ENCODE peak calls at places on chromosomes 2 and 18, in five cellular contexts. E, D, X, C and U are unnamed samples.

GRCh38 chr2:121388371-121388770 is 103.4 kb upstream of the TFCP2L1 start:
- DNase-seq in E (no peak), C (no peak), D (no peak), X (no peak), U (no peak)

GRCh38 chr18:59718108-59719057 is 21.2 kb upstream of the CCBE1 start:
- DNase-seq in C (no peak), E (no peak), D (peak), X (peak), U (peak)

GRCh38 chr18:45324489-45325111 is 290.7 kb upstream of the SLC14A2 start:
- DNase-seq in X (no peak), E (peak), C (no peak), D (peak), U (no peak)

GRCh38 chr2:172972005-172972619 is 103.5 kb upstream of the MAP3K20 start:
- DNase-seq in C (peak), D (peak), X (no peak), E (no peak), U (peak)

GRCh38 chr18:80176334-80177080 is 67.4 kb downstream of the ADNP2 start:
- DNase-seq in C (peak), X (no peak), E (no peak), D (peak), U (no peak)

GRCh38 chr18:43571078-43571689 is 293.9 kb upstream of the SYT4 start:
- DNase-seq in E (no peak), D (peak), X (no peak), C (peak), U (peak)

GRCh38 chr18:74529811-74530583 is 4.3 kb upstream of the CNDP1 start:
- DNase-seq in X (no peak), E (no peak), D (no peak), C (no peak), U (no peak)

GRCh38 chr2:148501545-148501944 is 143.0 kb upstream of the EPC2 start:
- DNase-seq in E (no peak), D (peak), C (no peak), X (no peak), U (no peak)

GRCh38 chr2:135056790-135057189 is 4.7 kb downstream of the RAB3GAP1 start:
- DNase-seq in X (no peak), D (no peak), E (no peak), C (no peak), U (no peak)

GRCh38 chr2:137333386-137333972 is 568.1 kb downstream of the THSD7B start:
- DNase-seq in E (no peak), D (no peak), C (peak), X (no peak), U (peak)

GRCh38 chr2:222745836-222746559 is 74.5 kb downstream of the MOGAT1 start:
- DNase-seq in C (no peak), X (no peak), D (no peak), E (no peak), U (no peak)

GRCh38 chr2:231769170-231770136 is 11.6 kb downstream of the PDE6D start:
- DNase-seq in X (no peak), C (no peak), D (no peak), E (no peak), U (no peak)

GRCh38 chr2:133377599-133377998 is 190.7 kb downstream of the NCKAP5 start:
- DNase-seq in X (no peak), D (no peak), E (no peak), C (no peak), U (no peak)

GRCh38 chr18:8224576-8224975 is 384.7 kb upstream of the RAB12 start:
- DNase-seq in C (no peak), D (peak), X (no peak), E (no peak), U (no peak)

GRCh38 chr2:49154140-49154539 is at the start of gene FSHR:
- DNase-seq in C (no peak), E (no peak), X (no peak), D (no peak), U (no peak)

GRCh38 chr2:219350938-219351280 is 18.4 kb upstream of the RESP18 start:
- DNase-seq in X (no peak), E (no peak), C (no peak), D (no peak), U (no peak)

GRCh38 chr2:224630659-224631550 is 45.7 kb upstream of the CUL3 start:
- DNase-seq in D (peak), E (no peak), C (no peak), X (no peak), U (peak)

GRCh38 chr18:43141208-43141607 is 25.7 kb upstream of the RIT2 start:
- DNase-seq in X (no peak), D (no peak), E (no peak), C (no peak), U (no peak)

GRCh38 chr2:223815186-223815883 is 22.0 kb downstream of the AP1S3 start:
- DNase-seq in E (no peak), X (peak), D (peak), C (peak), U (peak)